ENCODE peak calls at places on chromosome 11, in ten cellular contexts. Y is small intestine; Q is HepG2; A is H1; E is cardiac muscle cell; B is mesendoderm; P is SJCRH30; M is osteoblast; L is CD4-positive, alpha-beta T cell; K is mammary epithelial cell. T is an unnamed sample.

GRCh38 chr11:19232910-19233503 is 7.7 kb downstream of the E2F8 start:
- DNase-seq in L (no peak), K (peak; percentile 91), Y (no peak), A (no peak), E (no peak), M (peak; percentile 93), Q (no peak), P (no peak), B (peak; percentile 22), T (peak; percentile 51)

GRCh38 chr11:45411221-45411946 is 125.2 kb upstream of the SYT13 start:
- DNase-seq in K (no peak), M (no peak), E (no peak), Y (no peak), P (no peak), B (peak; percentile 82), Q (no peak), L (no peak), A (no peak), T (peak; percentile 42)

GRCh38 chr11:4065601-4066377 is 28.8 kb upstream of the RRM1 start:
- DNase-seq in E (no peak), B (peak; percentile 81), Q (no peak), K (no peak), L (no peak), M (no peak), P (no peak), Y (no peak), A (no peak), T (no peak)

GRCh38 chr11:69442012-69442806 is 39.3 kb upstream of the LINC01488 start:
- DNase-seq in E (no peak), Y (no peak), Q (no peak), P (no peak), K (peak; percentile 90), B (peak; percentile 38), L (no peak), M (peak; percentile 91), A (no peak), T (peak; percentile 32)

GRCh38 chr11:70473873-70474690 is 75.8 kb downstream of the CTTN start:
- DNase-seq in K (no peak), M (peak; percentile 74), Q (no peak), E (no peak), A (no peak), B (no peak), Y (no peak), L (no peak), P (no peak), T (no peak)

GRCh38 chr11:99631618-99632017 is 610.9 kb downstream of the CNTN5 start:
- DNase-seq in E (no peak), Q (no peak), M (no peak), P (no peak), K (no peak), L (no peak), Y (no peak), B (peak; percentile 63), A (no peak), T (no peak)

GRCh38 chr11:36265793-36266628 is 23.2 kb downstream of the COMMD9 start:
- DNase-seq in Y (peak; percentile 51), P (peak; percentile 79), E (peak; percentile 74), A (peak; percentile 88), K (peak; percentile 29), Q (peak; percentile 16), M (peak; percentile 92), B (peak; percentile 72), L (peak; percentile 62), T (peak; percentile 47)

GRCh38 chr11:26048271-26048670 is 283.7 kb upstream of the ANO3 start:
- DNase-seq in P (no peak), E (no peak), L (no peak), M (no peak), B (no peak), Q (no peak), Y (no peak), K (no peak), A (no peak), T (no peak)

DNA sequence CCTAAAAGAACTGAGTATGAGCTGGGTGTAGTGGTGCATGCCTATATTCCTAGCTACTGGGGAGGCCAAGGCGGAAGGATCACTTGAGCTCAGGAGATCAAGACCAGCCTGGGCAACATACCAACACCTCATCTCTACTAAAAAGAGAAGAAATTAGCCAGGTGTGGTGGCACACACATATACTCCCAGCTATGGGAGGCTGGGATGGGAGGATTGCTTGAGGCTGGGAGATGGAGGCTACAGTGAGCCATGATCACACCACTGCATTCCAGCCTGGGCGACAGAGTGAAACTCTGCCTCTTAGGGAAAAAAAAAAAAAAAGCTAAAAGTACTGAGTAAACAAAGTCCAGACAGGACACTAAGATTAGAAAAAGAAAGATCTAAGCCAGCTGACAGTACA is 3.5 kb upstream of the HTR3B start:
- DNase-seq in Y (no peak), L (no peak), K (no peak), A (no peak), M (no peak), Q (no peak), E (no peak), B (no peak), P (no peak), T (no peak)
- H3K27ac ChIP-seq in Y (no peak overlapping the region), L (no peak overlapping the region), K (no peak overlapping the region), A (no peak overlapping the region), M (no peak overlapping the region), Q (no peak overlapping the region), E (no peak overlapping the region), B (no peak overlapping the region), P (no peak overlapping the region), T (no peak overlapping the region)

GRCh38 chr11:12539570-12539969 is 134.7 kb upstream of the TEAD1 start:
- DNase-seq in L (no peak), E (no peak), P (no peak), B (no peak), A (no peak), Y (no peak), Q (no peak), M (peak; percentile 92), K (peak; percentile 93), T (peak; percentile 94)
- H3K27ac ChIP-seq in L (no peak overlapping the region), E (no peak overlapping the region), P (no peak overlapping the region), B (no peak overlapping the region), A (no peak overlapping the region), Y (no peak overlapping the region), Q (no peak overlapping the region), M (peak overlapping the region; percentile 91), K (peak overlapping the region; percentile 71), T (peak overlapping the region; percentile 94)

GRCh38 chr11:86688398-86689179 is 16.2 kb upstream of the ME3 start:
- DNase-seq in M (no peak), B (peak; percentile 40), Y (no peak), L (no peak), E (no peak), A (no peak), K (no peak), P (no peak), Q (no peak), T (peak; percentile 97)
- H3K27ac ChIP-seq in M (peak overlapping the region; percentile 62), B (no peak overlapping the region), Y (no peak overlapping the region), L (no peak overlapping the region), E (no peak overlapping the region), A (no peak overlapping the region), K (no peak overlapping the region), P (no peak overlapping the region), Q (no peak overlapping the region), T (peak overlapping the region; percentile 93)

GRCh38 chr11:63882555-63883242 is 34.3 kb downstream of the RCOR2 start:
- DNase-seq in L (no peak), Y (no peak), A (peak; percentile 69), Q (no peak), K (no peak), M (no peak), E (no peak), P (no peak), B (peak; percentile 96), T (no peak)

GRCh38 chr11:63876616-63877015 is 37.7 kb downstream of the MARK2 start:
- DNase-seq in P (no peak), M (no peak), K (no peak), B (no peak), Q (no peak), L (no peak), Y (no peak), E (no peak), A (no peak), T (no peak)

GRCh38 chr11:63880031-63880841 is 36.7 kb downstream of the RCOR2 start:
- DNase-seq in K (peak; percentile 48), P (peak; percentile 39), M (peak; percentile 93), E (no peak), A (no peak), Q (no peak), L (no peak), Y (no peak), B (no peak), T (peak; percentile 34)

GRCh38 chr11:63877658-63878241 is 38.8 kb downstream of the MARK2 start:
- DNase-seq in Q (no peak), M (no peak), L (no peak), P (no peak), K (no peak), A (no peak), Y (no peak), B (no peak), E (no peak), T (no peak)

GRCh38 chr11:63879598-63879997 is 37.4 kb downstream of the RCOR2 start:
- DNase-seq in K (no peak), M (no peak), P (no peak), A (no peak), Q (no peak), B (no peak), E (no peak), L (no peak), Y (peak; percentile 50), T (no peak)
- H3K27ac ChIP-seq in K (no peak overlapping the region), M (peak overlapping the region; percentile 49), P (no peak overlapping the region), A (no peak overlapping the region), Q (no peak overlapping the region), B (no peak overlapping the region), E (peak overlapping the region; percentile 58), L (no peak overlapping the region), Y (peak overlapping the region; percentile 50), T (peak overlapping the region; percentile 33)